ENCODE peak calls at places on chromosomes 2 and 18, in four cellular contexts. B, N, S and V are unnamed samples.

GRCh38 chr2:181111059-181111458 is 130.7 kb downstream of the UBE2E3 start:
- DNase-seq in B (no peak), N (no peak), S (no peak), V (no peak)

GRCh38 chr2:219523031-219523671 is 8.9 kb downstream of the ASIC4 start:
- DNase-seq in B (no peak), N (no peak), S (no peak), V (no peak)

GRCh38 chr2:229296016-229296415 is 24.9 kb upstream of the PID1 start:
- DNase-seq in B (no peak), N (no peak), S (no peak), V (no peak)

GRCh38 chr18:2955966-2956521 is 56.9 kb downstream of the LPIN2 start:
- DNase-seq in B (no peak), N (no peak), S (no peak), V (no peak)

GRCh38 chr18:75376004-75376403 is 51.5 kb downstream of the SMIM21 start:
- DNase-seq in B (no peak), N (no peak), S (no peak), V (no peak)

GRCh38 chr2:148978736-148979135 is 59.8 kb upstream of the LYPD6B start:
- DNase-seq in B (no peak), N (no peak), S (no peak), V (no peak)

GRCh38 chr2:99373144-99373543 is 36.0 kb downstream of the EIF5B start:
- DNase-seq in B (no peak), N (no peak), S (no peak), V (no peak)

GRCh38 chr2:34529965-34530364 is 930.9 kb upstream of the FAM98A start:
- DNase-seq in B (no peak), N (no peak), S (no peak), V (no peak)

GRCh38 chr2:85558160-85558559 is 3.1 kb downstream of the GGCX start:
- DNase-seq in B (no peak), N (no peak), S (no peak), V (no peak)

GRCh38 chr2:159202568-159203071 is 83.9 kb downstream of the WDSUB1 start:
- DNase-seq in B (no peak), N (no peak), S (peak), V (no peak)
- TF ChIP-seq CTCF in B (no peak), N (no peak), S (peak), V (no peak)

GRCh38 chr2:96536445-96537065 is at the start of gene ARID5A:
- DNase-seq in B (peak), N (peak), S (peak), V (peak)
- TF ChIP-seq CTCF in B (peak), N (peak), S (no peak), V (no peak)

DNA sequence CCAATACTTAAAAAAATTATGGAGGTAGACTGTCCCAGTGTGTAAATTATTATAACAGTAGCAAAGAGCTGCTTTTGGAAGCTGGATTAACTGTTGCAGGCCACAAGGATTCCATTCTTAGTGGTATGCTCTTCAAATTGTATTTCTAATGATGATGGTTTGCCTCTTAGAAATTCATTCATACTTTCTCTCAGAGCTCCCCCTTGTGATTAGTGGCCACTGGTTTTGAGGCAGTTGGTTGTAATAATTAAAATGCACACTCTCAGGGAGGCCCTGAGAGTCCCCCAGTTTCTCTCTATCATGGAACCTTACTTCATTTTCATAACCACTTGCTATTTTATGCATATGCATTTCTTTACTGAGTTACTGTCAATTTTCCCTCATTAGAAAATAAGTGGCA is 122.5 kb downstream of the PLA2R1 start:
- DNase-seq in B (no peak), N (no peak), S (peak), V (no peak)
- TF ChIP-seq CTCF in B (no peak), N (peak), S (peak), V (no peak)

DNA sequence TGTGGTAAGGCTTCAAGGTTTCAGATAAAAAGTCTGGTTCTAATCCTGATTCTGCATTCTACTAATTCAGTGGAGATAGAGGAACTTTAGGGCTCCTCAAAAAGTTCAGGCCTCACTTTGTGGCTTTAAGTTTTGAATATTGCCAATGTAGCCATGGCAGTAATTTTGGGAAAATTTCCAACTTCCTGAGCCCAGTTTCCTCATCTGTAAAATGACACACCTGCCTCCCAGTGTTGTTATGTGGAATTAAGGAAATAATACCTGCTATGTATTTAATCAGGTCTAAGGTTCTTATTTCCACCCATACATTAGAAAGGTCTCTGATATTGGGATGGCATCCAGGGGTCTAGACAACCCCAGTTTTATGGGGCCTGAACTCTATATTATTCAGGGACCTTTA is 147.5 kb upstream of the ITGA6 start:
- DNase-seq in B (no peak), N (no peak), S (no peak), V (no peak)
- TF ChIP-seq CTCF in B (no peak), N (no peak), S (no peak), V (no peak)

GRCh38 chr18:12406376-12407111 is 1.2 kb upstream of the PRELID3A start:
- DNase-seq in B (peak), N (no peak), S (no peak), V (no peak)
- TF ChIP-seq CTCF in B (no peak), N (no peak), S (no peak), V (no peak)

GRCh38 chr2:182893666-182894065 is 27.2 kb upstream of the FRZB start:
- DNase-seq in B (no peak), N (no peak), S (no peak), V (no peak)

GRCh38 chr2:182891611-182892010 is 25.2 kb upstream of the FRZB start:
- DNase-seq in B (no peak), N (no peak), S (no peak), V (no peak)

GRCh38 chr2:182895169-182895568 is 28.7 kb upstream of the FRZB start:
- DNase-seq in B (no peak), N (no peak), S (no peak), V (no peak)

GRCh38 chr2:182895798-182896197 is 29.4 kb upstream of the FRZB start:
- DNase-seq in B (no peak), N (no peak), S (no peak), V (no peak)

GRCh38 chr2:182894174-182894573 is 27.7 kb upstream of the FRZB start:
- DNase-seq in B (no peak), N (no peak), S (peak), V (no peak)
- TF ChIP-seq CTCF in B (no peak), N (no peak), S (no peak), V (no peak)

DNA sequence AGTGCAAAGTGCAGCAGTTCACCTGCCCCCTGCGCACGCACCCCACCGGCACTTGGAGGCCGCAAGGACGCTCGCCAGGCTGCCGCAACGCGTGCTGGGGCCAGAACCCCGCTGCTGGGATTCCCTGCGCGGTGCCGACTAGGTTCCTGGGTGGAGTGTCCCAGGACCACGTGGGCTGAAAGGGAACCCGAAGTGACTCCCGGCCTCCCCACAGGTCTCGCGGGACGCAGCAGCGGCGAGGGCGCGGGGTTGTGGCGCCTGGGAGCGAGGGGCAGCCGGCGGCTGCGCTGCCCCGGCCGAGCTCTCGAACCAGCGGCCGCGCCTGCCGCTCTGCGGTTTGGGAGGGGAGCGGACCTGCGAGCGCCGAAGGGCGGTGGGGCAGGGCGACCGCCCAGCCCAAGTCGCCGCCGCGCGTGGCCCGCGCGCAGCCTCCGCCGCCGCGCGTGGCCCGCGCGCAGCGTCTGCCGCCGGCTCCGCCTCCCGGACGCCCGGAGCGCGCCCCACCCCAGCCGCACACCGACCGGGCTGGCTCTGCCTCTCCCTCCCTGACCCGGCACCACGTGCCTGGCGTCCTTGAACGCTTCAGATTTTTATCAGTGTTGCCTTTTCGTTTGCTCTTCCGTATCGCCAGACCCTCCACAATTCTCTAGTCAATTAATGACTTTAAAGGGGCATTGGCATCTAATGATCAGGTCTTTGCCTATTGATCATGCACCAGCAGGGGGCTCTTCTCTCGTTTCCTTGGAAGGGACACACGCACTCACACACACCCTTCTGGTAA is at the start of gene FTCDNL1:
- DNase-seq in B (peak), N (peak), S (peak), V (peak)
- TF ChIP-seq CTCF in B (peak), N (peak), S (peak), V (no peak)

GRCh38 chr18:35917043-35917442 is 55.4 kb upstream of the RMP24 start:
- DNase-seq in B (no peak), N (no peak), S (no peak), V (no peak)
- TF ChIP-seq CTCF in B (no peak), N (no peak), S (no peak), V (no peak)

GRCh38 chr2:231113489-231113888 is 11.4 kb downstream of the HTR2B start:
- DNase-seq in B (no peak), N (no peak), S (no peak), V (no peak)

GRCh38 chr2:231111987-231112386 is 12.9 kb downstream of the HTR2B start:
- DNase-seq in B (no peak), N (no peak), S (peak), V (no peak)

GRCh38 chr2:231115651-231116050 is 9.2 kb downstream of the HTR2B start:
- DNase-seq in B (no peak), N (no peak), S (no peak), V (no peak)

DNA sequence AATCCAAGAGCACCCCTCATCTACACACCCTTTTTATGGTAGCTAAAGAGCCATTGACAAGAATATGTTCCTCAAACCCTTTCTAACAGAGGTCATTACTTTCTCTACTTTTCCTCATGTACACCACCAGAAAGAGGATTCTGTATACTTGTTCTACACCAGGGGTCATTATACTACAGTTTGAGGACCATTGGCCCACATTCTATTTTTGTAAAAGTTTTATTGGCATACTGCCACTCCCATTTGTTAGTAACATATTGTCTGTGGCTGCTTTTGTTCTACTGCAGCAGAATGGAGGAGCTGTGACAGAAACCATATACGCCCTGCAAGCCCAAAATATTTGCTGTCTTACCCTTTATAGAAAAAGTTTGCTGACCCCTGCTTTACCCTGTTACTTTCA is 14.3 kb downstream of the HTR2B start:
- DNase-seq in B (no peak), N (no peak), S (peak), V (no peak)
- TF ChIP-seq CTCF in B (no peak), N (no peak), S (peak), V (no peak)

DNA sequence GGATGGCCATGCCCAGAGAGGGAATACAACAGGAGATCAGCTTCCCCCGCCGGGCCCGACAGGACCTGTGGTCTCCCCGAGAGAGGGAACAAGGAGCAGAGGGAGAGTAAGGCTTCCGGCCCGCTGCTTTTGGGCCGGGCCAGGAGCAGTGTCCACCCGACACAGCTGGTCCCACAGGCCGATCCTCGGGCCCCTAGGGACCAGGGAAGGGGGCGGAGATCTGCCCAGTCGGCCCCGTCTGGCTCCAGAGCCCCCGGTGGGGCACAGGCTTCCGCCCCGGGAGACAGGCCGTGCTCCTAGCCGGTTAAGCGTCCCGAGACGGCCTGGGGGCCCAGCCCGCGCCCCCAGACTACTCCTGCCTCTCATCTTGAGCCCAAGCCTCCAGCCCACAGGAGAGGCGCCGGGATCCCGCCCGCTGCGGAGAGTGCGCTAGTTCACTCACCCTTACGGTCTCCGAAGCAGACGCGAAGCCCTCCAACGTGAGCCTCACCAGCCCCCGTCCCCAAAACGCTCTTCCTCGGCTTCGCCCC is at the start of gene MCFD2:
- DNase-seq in B (no peak), N (no peak), S (no peak), V (no peak)
- TF ChIP-seq CTCF in B (no peak), N (no peak), S (no peak), V (no peak)